ENCODE peak calls at places on chromosome 6, in six cellular contexts. F is heart left ventricle, M is uterus, S is sigmoid colon, D is neuronal stem cell, K is MM.1S. E is an unnamed sample.

GRCh38 chr6:155253337-155253736 is 10.5 kb upstream of the CLDN20 start:
- DNase-seq in D (no peak), F (no peak), K (no peak), S (no peak), M (no peak), E (no peak)

GRCh38 chr6:45791181-45791580 is 224.5 kb downstream of the CLIC5 start:
- DNase-seq in F (no peak), K (no peak), M (no peak), D (no peak), S (no peak), E (no peak)

GRCh38 chr6:147298461-147298860 is 94.2 kb downstream of the STXBP5 start:
- DNase-seq in K (no peak), M (no peak), S (no peak), D (no peak), F (no peak), E (no peak)

GRCh38 chr6:167680605-167681149 is 146.0 kb upstream of the AFDN start:
- DNase-seq in S (peak; percentile 52), K (no peak), F (no peak), M (no peak), D (no peak), E (no peak)

GRCh38 chr6:121686611-121687023 is 251.2 kb downstream of the GJA1 start:
- DNase-seq in D (no peak), K (no peak), S (no peak), M (no peak), F (no peak), E (no peak)

GRCh38 chr6:139706949-139707348 is 332.5 kb upstream of the CITED2 start:
- DNase-seq in K (no peak), D (no peak), F (no peak), M (no peak), S (no peak), E (no peak)

GRCh38 chr6:129748901-129749748 is 39.1 kb upstream of the ARHGAP18 start:
- DNase-seq in M (no peak), F (no peak), K (peak; percentile 53), S (no peak), D (no peak), E (no peak)

GRCh38 chr6:63640062-63640461 is 4.5 kb downstream of the PHF3 start:
- DNase-seq in M (no peak), D (no peak), F (no peak), S (no peak), K (no peak), E (no peak)

GRCh38 chr6:39945626-39946025 is 11.4 kb upstream of the MOCS1 start:
- DNase-seq in K (no peak), D (no peak), F (no peak), M (no peak), S (no peak), E (no peak)

GRCh38 chr6:109799664-109800063 is 108.6 kb downstream of the FIG4 start:
- DNase-seq in S (no peak), F (no peak), K (no peak), D (no peak), M (no peak), E (no peak)
- H3K4me3 ChIP-seq in S (no peak overlapping the region), F (no peak overlapping the region), K (no peak overlapping the region), D (no peak overlapping the region), M (no peak overlapping the region), E (no peak overlapping the region)

GRCh38 chr6:166586424-166587156 is at the start of gene RAMACL:
- DNase-seq in S (no peak), K (no peak), M (no peak), D (no peak), F (no peak), E (no peak)
- H3K27ac ChIP-seq in S (no peak within 1 kb of the TSS), K (no peak within 1 kb of the TSS), M (no peak within 1 kb of the TSS), D (no peak within 1 kb of the TSS), F (no peak within 1 kb of the TSS), E (no peak within 1 kb of the TSS)

GRCh38 chr6:35474978-35475570 is 6.9 kb downstream of the RPL10A start:
- DNase-seq in F (no peak), K (no peak), D (no peak), M (no peak), S (no peak), E (no peak)
- H3K36me3 ChIP-seq in F (peaks cover 91% of the 10 kb centered on the region), K (peaks cover 6% of the 10 kb centered on the region), D (peaks cover 48% of the 10 kb centered on the region), M (no peaks in the 10 kb centered on the region), S (peaks cover 66% of the 10 kb centered on the region), E (peaks cover 92% of the 10 kb centered on the region)

DNA sequence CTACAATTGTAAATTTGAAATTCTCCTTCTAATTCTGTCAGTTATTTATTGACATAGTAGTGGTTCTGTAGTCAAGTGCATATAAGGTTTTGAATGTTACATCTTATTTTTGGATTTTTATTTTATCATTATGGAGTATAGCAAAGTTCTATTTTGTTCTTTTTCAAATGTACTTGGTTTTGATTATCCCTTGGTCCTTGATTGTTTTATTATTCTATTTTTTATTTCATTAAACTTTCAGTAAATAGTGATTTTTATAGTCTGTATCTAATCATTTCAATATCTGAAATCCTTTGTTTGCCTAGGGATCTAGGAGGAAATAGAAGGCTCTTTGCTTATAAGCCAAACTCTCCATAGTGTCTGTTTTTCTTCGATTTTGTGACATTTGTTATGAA is 87.8 kb downstream of the HFE start:
- DNase-seq in S (no peak), K (no peak), F (no peak), M (no peak), D (no peak), E (no peak)
- H3K4me3 ChIP-seq in S (no peak overlapping the region), K (no peak overlapping the region), F (no peak overlapping the region), M (no peak overlapping the region), D (no peak overlapping the region), E (no peak overlapping the region)

DNA sequence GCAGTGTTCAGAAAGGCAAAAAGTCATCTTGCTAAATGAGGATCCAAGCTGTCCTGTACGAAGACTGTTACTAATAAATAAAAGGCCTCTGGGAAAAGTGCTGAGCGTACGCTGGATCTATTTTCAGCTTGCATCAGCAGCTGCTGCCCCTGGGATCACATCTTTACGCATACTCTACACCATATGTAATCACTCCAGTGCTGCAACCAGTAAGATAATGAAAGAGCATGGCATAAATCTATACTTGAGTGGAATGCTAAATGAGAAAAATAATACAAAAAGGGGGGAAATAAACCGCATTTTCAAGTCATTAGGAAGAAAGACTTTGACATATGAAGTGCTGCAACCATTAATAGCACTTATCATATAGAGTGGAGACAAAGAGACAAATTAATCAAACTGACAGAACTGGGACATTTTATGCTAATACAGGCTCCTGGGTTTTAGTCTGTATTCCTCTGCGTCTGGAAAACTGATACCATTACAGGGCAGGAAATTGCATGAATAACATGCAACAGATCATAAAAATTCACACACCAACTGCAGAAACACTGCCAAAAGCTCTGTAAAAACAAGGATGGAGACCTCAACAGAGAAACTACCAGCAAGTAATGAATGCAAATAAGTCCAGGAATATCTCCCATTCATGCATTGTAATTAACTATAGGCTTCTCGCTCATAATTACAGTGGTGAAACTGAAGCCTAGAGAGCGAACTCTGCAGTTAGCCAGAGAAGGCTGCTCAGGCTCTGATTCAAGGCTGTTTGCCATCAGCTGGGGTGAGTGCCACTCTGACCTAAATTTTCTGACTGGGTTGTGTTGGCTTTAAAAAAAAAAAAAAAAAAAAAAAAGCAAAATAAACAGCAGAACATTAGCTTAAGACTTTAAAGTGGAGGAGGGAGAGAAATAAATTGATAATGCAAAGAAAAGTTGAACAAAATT is 83.8 kb downstream of the GJA10 start:
- DNase-seq in M (no peak), F (no peak), K (no peak), S (no peak), D (no peak), E (peak; percentile 17)
- H3K27ac ChIP-seq in M (no peak overlapping the region), F (peak overlapping the region; percentile 47), K (no peak overlapping the region), S (no peak overlapping the region), D (no peak overlapping the region), E (peak overlapping the region; percentile 88)

GRCh38 chr6:152201134-152201533 is 393.7 kb downstream of the ESR1 start:
- DNase-seq in K (no peak), S (no peak), M (no peak), D (no peak), F (no peak), E (no peak)
- H3K36me3 ChIP-seq in K (no peaks in the 10 kb centered on the region), S (peaks cover 42% of the 10 kb centered on the region), M (no peaks in the 10 kb centered on the region), D (no peaks in the 10 kb centered on the region), F (peaks cover 100% of the 10 kb centered on the region), E (peaks cover 76% of the 10 kb centered on the region)

DNA sequence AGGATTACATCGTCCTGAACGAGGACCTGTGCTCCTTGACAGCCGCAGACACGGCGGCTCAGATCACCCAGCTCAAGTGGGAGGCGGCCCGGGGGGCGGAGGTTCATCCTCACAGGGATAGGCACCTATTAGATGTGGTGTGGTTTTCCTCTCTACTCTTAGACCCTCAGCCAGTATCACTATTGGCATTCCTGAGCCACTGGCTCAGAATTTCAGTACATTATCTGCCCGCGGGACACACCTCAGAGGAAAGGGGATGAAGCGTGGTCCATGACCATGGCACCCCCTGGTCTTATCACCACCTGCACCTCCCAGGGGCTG is 34.6 kb upstream of the HLA-G start:
- DNase-seq in S (no peak), F (no peak), K (no peak), M (no peak), D (no peak), E (no peak)
- H3K4me3 ChIP-seq in S (peak overlapping the region; percentile 63), F (peak overlapping the region; percentile 70), K (peak overlapping the region; percentile 72), M (peak overlapping the region; percentile 51), D (no peak overlapping the region), E (peak overlapping the region; percentile 70)

GRCh38 chr6:31576897-31577341 is 1.6 kb downstream of the TNF start:
- DNase-seq in S (no peak), M (no peak), K (no peak), F (no peak), D (no peak), E (peak; percentile 42)
- H3K27ac ChIP-seq in S (no peak overlapping the region), M (no peak overlapping the region), K (no peak overlapping the region), F (no peak overlapping the region), D (no peak overlapping the region), E (no peak overlapping the region)